ENCODE peak calls at places on chromosomes 13 and 19, in seven cellular contexts. J is adrenal gland, T is H54, V is A549, L is transverse colon, B is body of pancreas, A is K562. E is an unnamed sample.

GRCh38 chr19:35086455-35086854 is 29.2 kb upstream of the FXYD3 start:
- DNase-seq in J (no peak), T (no peak), V (no peak), L (no peak), B (no peak), A (no peak), E (no peak)

GRCh38 chr13:19644947-19645439 is 11.5 kb downstream of the MPHOSPH8 start:
- DNase-seq in J (no peak), T (no peak), V (no peak), L (no peak), B (no peak), A (no peak), E (no peak)

GRCh38 chr13:60887711-60888110 is 490.7 kb downstream of the TDRD3 start:
- DNase-seq in J (no peak), T (no peak), V (no peak), L (no peak), B (no peak), A (no peak), E (no peak)

GRCh38 chr13:110228936-110229904 is 77.7 kb downstream of the COL4A1 start:
- DNase-seq in J (peak; percentile 46), T (no peak), V (no peak), L (no peak), B (no peak), A (no peak), E (no peak)

GRCh38 chr19:30653646-30654386 is 281.6 kb downstream of the ZNF536 start:
- DNase-seq in J (no peak), T (no peak), V (no peak), L (no peak), B (peak; percentile 43), A (no peak), E (no peak)

GRCh38 chr13:110231348-110232047 is 75.5 kb downstream of the COL4A1 start:
- DNase-seq in J (no peak), T (no peak), V (no peak), L (no peak), B (no peak), A (no peak), E (no peak)

GRCh38 chr19:1045247-1045603 is 5.3 kb downstream of the ABCA7 start:
- DNase-seq in J (no peak), T (peak; percentile 75), V (peak; percentile 91), L (peak; percentile 73), B (no peak), A (peak; percentile 99), E (peak; percentile 74)

GRCh38 chr13:108917581-108917980 is 288.2 kb downstream of the MYO16 start:
- DNase-seq in J (no peak), T (no peak), V (no peak), L (no peak), B (no peak), A (no peak), E (no peak)

GRCh38 chr19:29832801-29833200 is 21.0 kb downstream of the CCNE1 start:
- DNase-seq in J (no peak), T (no peak), V (no peak), L (no peak), B (no peak), A (no peak), E (no peak)

GRCh38 chr19:8578642-8579265 is 1.5 kb upstream of the MYO1F start:
- DNase-seq in J (peak; percentile 89), T (no peak), V (peak; percentile 69), L (peak; percentile 85), B (peak; percentile 79), A (peak; percentile 83), E (peak; percentile 64)

GRCh38 chr19:21321996-21322395 is 7.2 kb downstream of the ZNF708 start:
- DNase-seq in J (no peak), T (no peak), V (no peak), L (no peak), B (no peak), A (no peak), E (no peak)

GRCh38 chr19:16031872-16032200 is 44.5 kb upstream of the TPM4 start:
- DNase-seq in J (no peak), T (no peak), V (no peak), L (no peak), B (no peak), A (no peak), E (no peak)

GRCh38 chr13:43783820-43784219 is 3.0 kb downstream of the ENOX1 start:
- DNase-seq in J (no peak), T (no peak), V (peak; percentile 27), L (no peak), B (no peak), A (no peak), E (no peak)

GRCh38 chr19:1211494-1212234 is 6.1 kb downstream of the STK11 start:
- DNase-seq in J (no peak), T (no peak), V (peak; percentile 47), L (no peak), B (peak; percentile 88), A (no peak), E (peak; percentile 55)

GRCh38 chr13:57925250-57925649 is 293.7 kb downstream of the PCDH17 start:
- DNase-seq in J (no peak), T (no peak), V (no peak), L (no peak), B (no peak), A (no peak), E (no peak)

GRCh38 chr13:31145417-31145816 is 16.3 kb downstream of the HSPH1 start:
- DNase-seq in J (no peak), T (no peak), V (no peak), L (no peak), B (no peak), A (no peak), E (no peak)
- TF ChIP-seq POLR2A in J (no peak), T (no peak), V (no peak), L (no peak), B (no peak), A (no peak), E (no peak)

DNA sequence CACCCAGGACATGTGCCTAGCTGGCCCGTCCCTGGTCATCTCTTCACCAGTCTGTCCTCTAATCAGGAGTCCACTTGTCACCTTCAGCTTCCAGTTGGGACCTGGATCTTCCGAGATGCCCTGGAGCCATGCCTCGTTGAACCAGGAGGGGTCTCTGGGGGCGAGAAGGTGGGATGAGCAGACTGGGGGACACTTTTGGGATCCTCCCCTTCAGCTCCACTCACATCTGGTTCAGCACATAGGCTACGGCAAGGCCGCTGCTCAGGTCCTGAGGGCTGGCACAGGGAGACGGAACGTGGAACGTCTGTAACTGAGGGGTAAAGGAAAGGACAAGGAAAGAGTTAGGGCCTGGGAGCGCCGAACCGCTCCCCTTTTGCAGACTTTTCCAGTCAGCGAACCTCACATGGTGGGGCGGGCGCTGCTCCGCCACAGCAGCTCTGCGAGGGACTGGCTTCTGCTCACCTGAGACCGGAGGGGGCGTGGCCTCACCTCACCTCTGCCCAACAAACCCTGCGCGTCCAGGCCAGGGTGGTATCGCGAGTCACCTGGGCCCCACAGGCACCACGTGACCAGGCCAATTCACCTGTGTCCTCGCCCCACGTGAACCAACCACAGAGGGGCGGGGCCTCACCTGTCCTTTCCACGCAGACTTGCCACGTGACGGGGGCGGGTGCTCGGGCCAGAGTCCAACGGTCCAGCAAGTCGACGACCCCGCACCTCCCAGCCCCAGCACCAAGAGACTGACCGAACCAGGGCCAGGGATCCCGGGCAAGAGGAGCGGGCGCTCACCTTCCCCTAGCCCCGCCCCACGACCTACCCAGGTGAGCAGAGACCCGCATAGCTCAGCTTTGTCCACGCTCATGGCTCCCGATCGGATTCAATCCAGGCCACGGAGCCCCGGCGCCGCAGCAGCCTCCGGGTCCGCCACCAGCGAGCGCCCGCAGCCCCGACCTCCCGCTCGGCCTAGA is at the start of gene HOOK2:
- DNase-seq in J (peak; percentile 81), T (no peak), V (no peak), L (peak; percentile 97), B (peak; percentile 98), A (peak; percentile 32), E (peak; percentile 56)
- TF ChIP-seq POLR2A in J (no peak), T (peak; percentile 19), V (no peak), L (peak; percentile 79), B (peak; percentile 82), A (peak; percentile 62), E (no peak)

GRCh38 chr19:18152817-18153554 is at the start of gene PIK3R2:
- DNase-seq in J (peak; percentile 100), T (peak; percentile 99), V (peak; percentile 97), L (peak; percentile 100), B (peak; percentile 99), A (peak; percentile 99), E (peak; percentile 99)

GRCh38 chr19:18149596-18149975 is 3.4 kb upstream of the PIK3R2 start:
- DNase-seq in J (no peak), T (no peak), V (no peak), L (no peak), B (no peak), A (no peak), E (no peak)

GRCh38 chr19:18153555-18154134 is 682 bp downstream of the PIK3R2 start:
- DNase-seq in J (no peak), T (no peak), V (no peak), L (peak; percentile 48), B (no peak), A (no peak), E (peak; percentile 64)

GRCh38 chr19:18150776-18151624 is 2.0 kb upstream of the PIK3R2 start:
- DNase-seq in J (no peak), T (no peak), V (no peak), L (no peak), B (no peak), A (no peak), E (no peak)

GRCh38 chr19:18152444-18152816 is 533 bp upstream of the PIK3R2 start:
- DNase-seq in J (peak; percentile 99), T (peak; percentile 99), V (peak; percentile 96), L (peak; percentile 98), B (peak; percentile 94), A (peak; percentile 99), E (peak; percentile 97)
- TF ChIP-seq POLR2A in J (no peak), T (peak; percentile 15), V (peak; percentile 38), L (no peak), B (peak; percentile 38), A (no peak), E (no peak)

GRCh38 chr13:20719783-20720182 is 16.3 kb downstream of the IL17D start:
- DNase-seq in J (no peak), T (no peak), V (no peak), L (no peak), B (no peak), A (no peak), E (no peak)
- TF ChIP-seq POLR2A in J (no peak), T (no peak), V (no peak), L (no peak), B (no peak), A (no peak), E (no peak)

GRCh38 chr19:14689598-14690503 is at the start of gene ZNF333:
- DNase-seq in J (peak; percentile 97), T (peak; percentile 92), V (peak; percentile 91), L (peak; percentile 99), B (peak; percentile 96), A (peak; percentile 95), E (peak; percentile 95)
- TF ChIP-seq POLR2A in J (peak; percentile 67), T (peak; percentile 47), V (peak; percentile 42), L (peak; percentile 55), B (peak; percentile 63), A (peak; percentile 93), E (peak; percentile 67)

DNA sequence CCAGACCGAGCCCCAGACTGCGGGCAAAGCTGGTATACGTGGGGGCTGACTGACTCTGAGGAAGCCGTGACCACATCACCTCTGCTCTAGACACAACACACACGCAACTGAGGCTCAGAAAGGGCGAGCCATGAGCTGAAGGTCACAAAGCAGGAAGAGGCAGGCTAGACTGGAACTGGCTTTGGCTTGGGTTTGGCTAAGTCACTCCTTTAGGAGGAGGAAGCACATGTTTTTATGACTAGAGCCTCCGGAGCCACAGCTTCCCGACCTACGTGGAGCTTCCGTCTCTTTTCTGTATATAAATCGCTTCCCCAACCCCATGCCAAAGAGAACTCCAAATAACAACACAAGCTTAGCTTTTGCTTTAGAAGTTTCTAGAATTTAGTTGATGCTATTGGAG is 48.0 kb downstream of the RFX2 start:
- DNase-seq in J (peak; percentile 84), T (no peak), V (no peak), L (peak; percentile 57), B (no peak), A (peak; percentile 33), E (no peak)
- TF ChIP-seq POLR2A in J (peak; percentile 5), T (no peak), V (no peak), L (peak; percentile 29), B (peak; percentile 48), A (no peak), E (no peak)